ENCODE peak calls at places on chromosomes 3 and 15, in five cellular contexts. E is A549, R is upper lobe of left lung, Z is esophagus muscularis mucosa, F is adrenal gland. G is an unnamed sample.

GRCh38 chr3:72401005-72401404 is 447.2 kb downstream of the SHQ1 start:
- DNase-seq in E (peak; percentile 3), R (no peak), Z (no peak), F (no peak), G (no peak)

GRCh38 chr3:128236667-128237066 is 83.4 kb downstream of the EEFSEC start:
- DNase-seq in E (no peak), R (no peak), Z (no peak), F (no peak), G (no peak)

GRCh38 chr3:86792316-86792715 is 198.6 kb downstream of the VGLL3 start:
- DNase-seq in E (no peak), R (no peak), Z (no peak), F (no peak), G (no peak)

GRCh38 chr15:89513284-89513683 is 16.9 kb upstream of the RHCG start:
- DNase-seq in E (peak; percentile 35), R (no peak), Z (no peak), F (no peak), G (no peak)

GRCh38 chr3:123818324-123818920 is 65.7 kb downstream of the MYLK start:
- DNase-seq in E (no peak), R (no peak), Z (peak; percentile 66), F (no peak), G (no peak)

GRCh38 chr3:62255758-62256157 is 117.6 kb downstream of the FEZF2 start:
- DNase-seq in E (no peak), R (no peak), Z (no peak), F (no peak), G (no peak)

GRCh38 chr3:197327701-197328100 is 29.3 kb upstream of the DLG1 start:
- DNase-seq in E (no peak), R (no peak), Z (no peak), F (no peak), G (no peak)

GRCh38 chr3:154799801-154800200 is 280.3 kb upstream of the MME start:
- DNase-seq in E (no peak), R (no peak), Z (no peak), F (no peak), G (no peak)

GRCh38 chr3:94069242-94069813 is 6.5 kb downstream of the NSUN3 start:
- DNase-seq in E (no peak), R (no peak), Z (no peak), F (no peak), G (no peak)

GRCh38 chr15:90907838-90908507 is 4.9 kb downstream of the MAN2A2 start:
- DNase-seq in E (no peak), R (no peak), Z (no peak), F (no peak), G (no peak)

GRCh38 chr15:85411992-85412538 is 31.7 kb downstream of the AKAP13 start:
- DNase-seq in E (no peak), R (no peak), Z (no peak), F (no peak), G (no peak)

GRCh38 chr3:139187648-139188047 is 143.0 kb upstream of the PRR23C start:
- DNase-seq in E (no peak), R (no peak), Z (no peak), F (no peak), G (no peak)

GRCh38 chr15:64697911-64698369 is 77.4 kb downstream of the RBPMS2 start:
- DNase-seq in E (no peak), R (no peak), Z (no peak), F (no peak), G (no peak)

GRCh38 chr15:94674251-94674650 is 442.9 kb downstream of the MCTP2 start:
- DNase-seq in E (no peak), R (no peak), Z (peak; percentile 45), F (no peak), G (no peak)

GRCh38 chr15:63488432-63488910 is 15.9 kb upstream of the USP3 start:
- DNase-seq in E (no peak), R (no peak), Z (no peak), F (no peak), G (no peak)

GRCh38 chr3:49638445-49638844 is 35.7 kb upstream of the APEH start:
- DNase-seq in E (peak; percentile 57), R (no peak), Z (no peak), F (peak; percentile 47), G (no peak)

GRCh38 chr3:44913868-44914468 is 39.6 kb downstream of the TGM4 start:
- DNase-seq in E (peak; percentile 43), R (no peak), Z (no peak), F (peak; percentile 73), G (peak; percentile 82)

GRCh38 chr15:91142097-91142744 is 42.2 kb downstream of the SV2B start:
- DNase-seq in E (peak; percentile 31), R (no peak), Z (no peak), F (no peak), G (no peak)

GRCh38 chr15:65037279-65037678 is 7.8 kb upstream of the MTFMT start:
- DNase-seq in E (no peak), R (no peak), Z (no peak), F (no peak), G (no peak)

GRCh38 chr3:108669211-108669610 is 79.7 kb downstream of the DZIP3 start:
- DNase-seq in E (no peak), R (no peak), Z (no peak), F (no peak), G (no peak)

GRCh38 chr3:99762901-99763300 is 54.8 kb upstream of the CMSS1 start:
- DNase-seq in E (no peak), R (no peak), Z (no peak), F (no peak), G (no peak)

GRCh38 chr3:69326821-69327433 is 59.0 kb downstream of the FRMD4B start:
- DNase-seq in E (no peak), R (no peak), Z (no peak), F (no peak), G (no peak)

GRCh38 chr3:172478116-172478515 is 29.9 kb upstream of the GHSR start:
- DNase-seq in E (no peak), R (no peak), Z (no peak), F (no peak), G (no peak)

GRCh38 chr3:193863657-193864323 is 270.8 kb downstream of the OPA1 start:
- DNase-seq in E (no peak), R (no peak), Z (no peak), F (no peak), G (no peak)

GRCh38 chr3:120450914-120451669 is at the start of gene FSTL1:
- DNase-seq in E (no peak), R (peak; percentile 88), Z (no peak), F (peak; percentile 62), G (peak; percentile 8)

GRCh38 chr15:57321973-57322601 is 54.2 kb upstream of the CGNL1 start:
- DNase-seq in E (no peak), R (no peak), Z (no peak), F (no peak), G (no peak)

GRCh38 chr3:138328341-138328740 is 1.3 kb downstream of the NME9 start:
- DNase-seq in E (peak; percentile 11), R (no peak), Z (peak; percentile 77), F (no peak), G (no peak)

GRCh38 chr15:37100109-37100873 is at the start of gene MEIS2:
- DNase-seq in E (peak; percentile 93), R (peak; percentile 96), Z (peak; percentile 98), F (peak; percentile 95), G (peak; percentile 90)

GRCh38 chr15:37101634-37102314 is 1.4 kb upstream of the MEIS2 start:
- DNase-seq in E (peak; percentile 82), R (peak; percentile 92), Z (no peak), F (peak; percentile 82), G (peak; percentile 78)

GRCh38 chr15:37096878-37097568 is 3.3 kb downstream of the MEIS2 start:
- DNase-seq in E (no peak), R (no peak), Z (no peak), F (no peak), G (no peak)

GRCh38 chr15:37098468-37099320 is 1.7 kb downstream of the MEIS2 start:
- DNase-seq in E (peak; percentile 14), R (peak; percentile 89), Z (no peak), F (peak; percentile 53), G (peak; percentile 54)

GRCh38 chr15:37099321-37100108 is 834 bp downstream of the MEIS2 start:
- DNase-seq in E (peak; percentile 35), R (no peak), Z (no peak), F (peak; percentile 77), G (peak; percentile 46)
- TF ChIP-seq POLR2A in E (no peak), R (no peak), Z (no peak), F (no peak), G (no peak)

GRCh38 chr3:66483006-66483928 is 17.6 kb downstream of the LRIG1 start:
- DNase-seq in E (no peak), R (peak; percentile 50), Z (peak; percentile 96), F (no peak), G (peak; percentile 62)
- H3K4me3 ChIP-seq in E (no peak overlapping the region), R (no peak overlapping the region), Z (peak overlapping the region; percentile 6), F (no peak overlapping the region), G (no peak overlapping the region)

DNA sequence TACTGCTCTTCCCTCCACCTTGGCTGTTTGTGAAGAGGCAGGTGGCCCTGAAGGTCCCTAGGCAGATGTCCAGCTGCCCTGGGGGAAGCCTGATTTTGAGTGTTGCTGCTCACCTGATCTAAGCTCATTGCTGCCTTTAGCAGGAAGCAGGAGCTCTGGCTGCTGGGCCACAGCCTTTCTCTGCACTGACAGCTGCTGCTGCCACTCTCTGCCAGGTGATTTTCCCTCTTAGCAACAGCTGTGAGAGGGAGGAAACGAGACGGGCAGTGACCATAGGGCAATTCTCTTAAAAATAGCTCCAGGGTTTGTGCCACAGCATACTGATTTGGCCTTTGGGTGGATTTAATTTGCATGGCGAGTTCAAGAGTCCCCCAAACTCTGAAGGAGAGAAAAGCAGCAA is 415.8 kb upstream of the SEMA6D start:
- DNase-seq in E (no peak), R (no peak), Z (no peak), F (no peak), G (peak; percentile 55)
- TF ChIP-seq POLR2A in E (no peak), R (no peak), Z (no peak), F (no peak), G (no peak)

GRCh38 chr15:23629234-23629805 is 18.3 kb downstream of the MAGEL2 start:
- DNase-seq in E (no peak), R (no peak), Z (no peak), F (no peak), G (no peak)

GRCh38 chr15:23628612-23629233 is 18.9 kb downstream of the MAGEL2 start:
- DNase-seq in E (no peak), R (no peak), Z (no peak), F (no peak), G (no peak)
- H3K4me3 ChIP-seq in E (no peak overlapping the region), R (no peak overlapping the region), Z (no peak overlapping the region), F (no peak overlapping the region), G (no peak overlapping the region)